ENCODE peak calls at places on chromosome 5, in seven cellular contexts. R is Daoy; T is CD8-positive, alpha-beta memory T cell; L is activated CD4-positive, alpha-beta memory T cell treated with anti-CD3 and anti-CD28 coated beads, Interleukin-2, amount 10 ng/mL, durations not matched to agents 7 days and 5 days; Q is NCI-H774; U is T-helper 2 cell; N is GM20000. X is an unnamed sample.

GRCh38 chr5:104556957-104557356 is 994.4 kb upstream of the NUDT12 start:
- DNase-seq in L (no peak), U (no peak), R (no peak), T (no peak), Q (no peak), N (no peak), X (no peak)

GRCh38 chr5:156036640-156037039 is 290.3 kb upstream of the SGCD start:
- DNase-seq in R (no peak), Q (no peak), N (no peak), U (no peak), L (no peak), T (no peak), X (no peak)

GRCh38 chr5:74542477-74542876 is 98.1 kb downstream of the ENC1 start:
- DNase-seq in U (no peak), R (peak; percentile 60), Q (no peak), T (no peak), L (no peak), N (no peak), X (no peak)

GRCh38 chr5:2802693-2803365 is 51.4 kb upstream of the IRX2 start:
- DNase-seq in T (no peak), R (no peak), L (no peak), N (no peak), Q (peak; percentile 43), U (no peak), X (no peak)

GRCh38 chr5:60961685-60962084 is 16.7 kb downstream of the NDUFAF2 start:
- DNase-seq in Q (no peak), N (no peak), L (no peak), R (peak; percentile 11), U (no peak), T (no peak), X (no peak)

GRCh38 chr5:73304381-73304780 is 131.4 kb downstream of the TMEM174 start:
- DNase-seq in U (no peak), T (no peak), N (no peak), L (no peak), R (no peak), Q (no peak), X (no peak)

GRCh38 chr5:97455996-97456395 is 272.9 kb upstream of the RIOK2 start:
- DNase-seq in L (no peak), R (no peak), T (no peak), U (no peak), Q (no peak), N (no peak), X (no peak)

GRCh38 chr5:56164371-56164770 is 68.8 kb downstream of the ANKRD55 start:
- DNase-seq in U (no peak), T (no peak), Q (no peak), N (no peak), R (no peak), L (no peak), X (no peak)

GRCh38 chr5:449151-449550 is 6.2 kb downstream of the EXOC3 start:
- DNase-seq in Q (no peak), R (no peak), T (no peak), N (no peak), U (no peak), L (no peak), X (no peak)

GRCh38 chr5:171810217-171810616 is 24.6 kb downstream of the SMIM23 start:
- DNase-seq in R (no peak), N (no peak), U (no peak), T (no peak), Q (peak; percentile 36), L (no peak), X (no peak)

GRCh38 chr5:157860898-157861894 is 2.3 kb upstream of the CLINT1 start:
- DNase-seq in U (no peak), R (no peak), L (no peak), Q (no peak), N (peak; percentile 75), T (no peak), X (no peak)

GRCh38 chr5:36373527-36374086 is 71.9 kb upstream of the RANBP3L start:
- DNase-seq in N (no peak), U (no peak), R (peak; percentile 84), Q (no peak), T (no peak), L (no peak), X (no peak)

GRCh38 chr5:109062669-109063068 is 315.0 kb downstream of the FER start:
- DNase-seq in U (no peak), T (no peak), R (no peak), N (no peak), Q (no peak), L (no peak), X (no peak)

GRCh38 chr5:40716000-40716399 is 36.3 kb downstream of the PTGER4 start:
- DNase-seq in U (no peak), R (no peak), N (no peak), L (no peak), Q (no peak), T (no peak), X (no peak)

GRCh38 chr5:69206528-69207190 is 17.3 kb downstream of the CENPH start:
- DNase-seq in T (no peak), R (peak; percentile 20), U (no peak), Q (no peak), N (no peak), L (no peak), X (no peak)

GRCh38 chr5:33317271-33317670 is 123.5 kb upstream of the TARS1 start:
- DNase-seq in Q (no peak), N (no peak), L (no peak), R (no peak), U (no peak), T (no peak), X (no peak)

GRCh38 chr5:159218595-159219023 is 9.3 kb upstream of the RNF145 start:
- DNase-seq in T (no peak), U (no peak), Q (no peak), N (no peak), R (no peak), L (no peak), X (no peak)

GRCh38 chr5:63483338-63483737 is 478.9 kb downstream of the HTR1A start:
- DNase-seq in R (no peak), N (no peak), U (no peak), T (no peak), L (no peak), Q (no peak), X (no peak)

X was measured in effector CD4-positive, alpha-beta T cell.